ENCODE peak calls at places on chromosomes 12 and 14, in five cellular contexts. One of them, this sample, is unnamed.

GRCh38 chr12:95829395-95829794 is 29.4 kb upstream of the SNRPF start:
- DNase-seq in stomach: no peak
- DNase-seq in GM23338: no peak
- DNase-seq in prostate gland: no peak
- DNase-seq in transverse colon: no peak
- DNase-seq in this sample: no peak

GRCh38 chr12:121560392-121561021 is 20.3 kb downstream of the KDM2B start:
- DNase-seq in stomach: no peak
- DNase-seq in GM23338: no peak
- DNase-seq in prostate gland: no peak
- DNase-seq in transverse colon: peak; percentile 17
- DNase-seq in this sample: no peak

GRCh38 chr12:68332726-68333630 is 816 bp upstream of the MDM1 start:
- DNase-seq in stomach: no peak
- DNase-seq in GM23338: no peak
- DNase-seq in prostate gland: no peak
- DNase-seq in transverse colon: no peak
- DNase-seq in this sample: no peak

GRCh38 chr12:113854385-113855136 is 111.6 kb downstream of the RBM19 start:
- DNase-seq in stomach: no peak
- DNase-seq in GM23338: no peak
- DNase-seq in prostate gland: no peak
- DNase-seq in transverse colon: no peak
- DNase-seq in this sample: no peak

GRCh38 chr12:47813491-47814196 is 6.1 kb downstream of the HDAC7 start:
- DNase-seq in stomach: no peak
- DNase-seq in GM23338: peak; percentile 57
- DNase-seq in prostate gland: no peak
- DNase-seq in transverse colon: peak; percentile 49
- DNase-seq in this sample: no peak

GRCh38 chr14:83118029-83118428 is 1584.4 kb upstream of the SEL1L start:
- DNase-seq in stomach: no peak
- DNase-seq in GM23338: no peak
- DNase-seq in prostate gland: no peak
- DNase-seq in transverse colon: no peak
- DNase-seq in this sample: no peak

GRCh38 chr14:78448483-78449094 is 278.4 kb downstream of the NRXN3 start:
- DNase-seq in stomach: peak; percentile 53
- DNase-seq in GM23338: peak; percentile 81
- DNase-seq in prostate gland: peak; percentile 25
- DNase-seq in transverse colon: peak; percentile 49
- DNase-seq in this sample: no peak

GRCh38 chr14:68239988-68240387 is 420.4 kb downstream of the RAD51B start:
- DNase-seq in stomach: no peak
- DNase-seq in GM23338: no peak
- DNase-seq in prostate gland: no peak
- DNase-seq in transverse colon: peak; percentile 50
- DNase-seq in this sample: no peak

GRCh38 chr14:54497224-54497623 is 8.4 kb upstream of the GMFB start:
- DNase-seq in stomach: no peak
- DNase-seq in GM23338: no peak
- DNase-seq in prostate gland: no peak
- DNase-seq in transverse colon: no peak
- DNase-seq in this sample: no peak

GRCh38 chr14:30977752-30978151 is 47.7 kb upstream of the AP4S1 start:
- DNase-seq in stomach: no peak
- DNase-seq in GM23338: no peak
- DNase-seq in prostate gland: no peak
- DNase-seq in transverse colon: no peak
- DNase-seq in this sample: no peak

GRCh38 chr12:25025260-25025659 is 76.4 kb upstream of the BCAT1 start:
- DNase-seq in stomach: no peak
- DNase-seq in GM23338: no peak
- DNase-seq in prostate gland: no peak
- DNase-seq in transverse colon: no peak
- DNase-seq in this sample: no peak

GRCh38 chr12:96359328-96359727 is 40.9 kb downstream of the CDK17 start:
- DNase-seq in stomach: no peak
- DNase-seq in GM23338: no peak
- DNase-seq in prostate gland: no peak
- DNase-seq in transverse colon: no peak
- DNase-seq in this sample: no peak

GRCh38 chr14:34554540-34555250 is 15.2 kb upstream of the EAPP start:
- DNase-seq in stomach: peak; percentile 24
- DNase-seq in GM23338: no peak
- DNase-seq in prostate gland: no peak
- DNase-seq in transverse colon: no peak
- DNase-seq in this sample: no peak

GRCh38 chr12:87812030-87812429 is 217.2 kb downstream of the C12orf50 start:
- DNase-seq in stomach: no peak
- DNase-seq in GM23338: no peak
- DNase-seq in prostate gland: no peak
- DNase-seq in transverse colon: no peak
- DNase-seq in this sample: no peak

GRCh38 chr12:96190403-96191170 is 3.6 kb upstream of the ELK3 start:
- DNase-seq in stomach: no peak
- DNase-seq in GM23338: no peak
- DNase-seq in prostate gland: no peak
- DNase-seq in transverse colon: no peak
- DNase-seq in this sample: no peak

GRCh38 chr14:94875256-94875655 is 105.3 kb upstream of the GSC start:
- DNase-seq in stomach: no peak
- DNase-seq in GM23338: no peak
- DNase-seq in prostate gland: no peak
- DNase-seq in transverse colon: no peak
- DNase-seq in this sample: no peak

GRCh38 chr12:6326316-6326959 is 15.4 kb downstream of the TNFRSF1A start:
- DNase-seq in stomach: peak; percentile 46
- DNase-seq in GM23338: peak; percentile 86
- DNase-seq in prostate gland: no peak
- DNase-seq in transverse colon: peak; percentile 54
- DNase-seq in this sample: no peak

GRCh38 chr12:122100568-122100967 is 22.0 kb downstream of the MLXIP start:
- DNase-seq in stomach: no peak
- DNase-seq in GM23338: no peak
- DNase-seq in prostate gland: no peak
- DNase-seq in transverse colon: no peak
- DNase-seq in this sample: no peak

GRCh38 chr12:15779925-15780324 is 9.3 kb downstream of the EPS8 start:
- DNase-seq in stomach: no peak
- DNase-seq in GM23338: no peak
- DNase-seq in prostate gland: no peak
- DNase-seq in transverse colon: no peak
- DNase-seq in this sample: no peak

GRCh38 chr12:109294286-109294796 is 14.7 kb downstream of the FOXN4 start:
- DNase-seq in stomach: no peak
- DNase-seq in GM23338: no peak
- DNase-seq in prostate gland: no peak
- DNase-seq in transverse colon: no peak
- DNase-seq in this sample: no peak

GRCh38 chr12:40105515-40106201 is at the start of gene SLC2A13:
- DNase-seq in stomach: peak; percentile 82
- DNase-seq in GM23338: peak; percentile 82
- DNase-seq in prostate gland: peak; percentile 68
- DNase-seq in transverse colon: peak; percentile 85
- DNase-seq in this sample: peak; percentile 59
- TF ChIP-seq CTCF in stomach: no peak
- TF ChIP-seq CTCF in GM23338: no peak
- TF ChIP-seq CTCF in prostate gland: no peak
- TF ChIP-seq CTCF in transverse colon: no peak
- TF ChIP-seq CTCF in this sample: no peak

DNA sequence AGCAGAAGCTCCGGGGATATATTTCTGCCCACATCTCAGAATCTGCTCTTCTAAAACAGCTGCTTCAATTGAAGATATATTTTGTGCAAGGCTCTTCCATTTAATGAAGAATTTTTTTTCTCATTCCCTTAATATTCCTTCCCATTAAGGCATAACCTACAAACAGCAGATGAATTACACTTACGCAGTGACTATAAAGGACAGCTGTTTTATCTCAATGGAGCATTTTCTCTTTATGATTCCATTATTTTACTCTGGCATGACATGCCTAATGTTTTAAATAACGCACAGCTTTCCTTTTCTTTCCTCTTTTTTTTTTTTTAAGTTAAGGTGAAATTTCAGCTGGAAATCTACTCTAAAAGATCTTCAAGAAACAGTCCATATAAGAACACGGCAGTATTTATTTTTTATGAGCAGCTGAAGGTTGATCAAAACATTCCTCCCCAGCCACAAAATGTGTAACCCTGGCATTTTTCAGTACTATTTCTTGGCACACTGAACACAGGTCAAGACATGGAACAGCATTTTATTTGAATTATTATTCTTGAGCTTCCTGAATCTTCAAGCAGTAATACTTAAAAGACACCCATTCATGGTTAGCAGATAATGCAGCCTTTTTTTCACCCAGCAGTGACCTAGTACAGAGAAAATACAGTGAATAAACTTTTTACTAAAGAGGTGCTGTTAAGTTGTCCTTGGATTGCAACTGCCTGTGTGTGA is 118.0 kb upstream of the FOXN3 start:
- DNase-seq in stomach: no peak
- DNase-seq in GM23338: no peak
- DNase-seq in prostate gland: no peak
- DNase-seq in transverse colon: no peak
- DNase-seq in this sample: no peak
- H3K27ac ChIP-seq in stomach: no peak overlapping the region
- H3K27ac ChIP-seq in GM23338: peak overlapping the region; percentile 56
- H3K27ac ChIP-seq in prostate gland: no peak overlapping the region
- H3K27ac ChIP-seq in transverse colon: peak overlapping the region; percentile 21
- H3K27ac ChIP-seq in this sample: no peak overlapping the region

GRCh38 chr14:21025374-21026151 is 702 bp upstream of the NDRG2 start:
- DNase-seq in stomach: peak; percentile 35
- DNase-seq in GM23338: peak; percentile 85
- DNase-seq in prostate gland: peak; percentile 37
- DNase-seq in transverse colon: peak; percentile 63
- DNase-seq in this sample: peak; percentile 63
- TF ChIP-seq POLR2AphosphoS5 in stomach: no peak
- TF ChIP-seq POLR2AphosphoS5 in GM23338: peak; percentile 41
- TF ChIP-seq POLR2AphosphoS5 in prostate gland: no peak
- TF ChIP-seq POLR2AphosphoS5 in transverse colon: no peak
- TF ChIP-seq POLR2AphosphoS5 in this sample: peak; percentile 20

DNA sequence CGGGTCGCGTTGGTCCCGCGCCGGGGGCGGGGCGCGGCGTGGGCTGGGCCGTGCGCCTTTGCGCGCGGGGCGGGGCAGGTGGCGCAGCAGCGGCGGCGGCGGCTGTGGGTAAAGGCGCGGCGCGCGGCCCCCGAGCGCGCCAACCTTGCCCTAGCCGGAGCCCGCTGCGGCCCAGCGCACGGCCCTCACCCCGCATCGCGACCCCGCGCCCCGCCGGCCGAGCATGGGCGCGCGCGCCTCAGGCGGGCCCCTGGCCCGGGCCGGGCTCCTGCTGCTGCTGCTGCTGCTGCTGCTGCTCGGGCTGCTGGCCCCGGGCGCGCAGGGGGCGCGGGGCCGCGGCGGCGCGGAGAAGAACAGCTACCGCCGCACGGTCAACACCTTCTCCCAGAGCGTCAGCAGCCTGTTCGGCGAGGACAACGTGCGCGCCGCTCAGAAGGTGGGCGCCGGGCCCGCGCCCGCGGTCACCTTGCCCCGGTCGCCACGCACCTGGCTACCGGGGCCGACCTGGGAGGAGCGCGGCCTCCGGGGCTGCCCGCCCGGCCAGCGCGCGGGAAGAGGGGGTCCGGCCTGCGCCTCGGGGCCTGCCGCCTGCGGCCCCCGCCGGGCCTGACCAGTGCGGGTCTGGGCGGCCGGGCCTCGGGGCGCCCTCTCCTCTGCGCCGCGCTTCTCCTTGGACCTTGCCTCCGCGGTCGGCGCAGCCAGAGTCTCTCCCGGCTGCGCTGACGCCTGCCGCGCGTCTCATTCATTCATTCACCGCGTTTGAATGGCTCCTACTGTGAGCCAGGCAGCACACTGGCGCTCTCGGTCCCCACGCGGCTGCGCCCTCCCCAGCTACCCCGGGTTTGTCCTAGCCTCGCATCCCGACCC is at the start of gene BRI3BP:
- DNase-seq in stomach: peak; percentile 75
- DNase-seq in GM23338: peak; percentile 69
- DNase-seq in prostate gland: peak; percentile 38
- DNase-seq in transverse colon: peak; percentile 81
- DNase-seq in this sample: no peak
- TF ChIP-seq CTCF in stomach: no peak
- TF ChIP-seq CTCF in GM23338: no peak
- TF ChIP-seq CTCF in prostate gland: no peak
- TF ChIP-seq CTCF in transverse colon: no peak
- TF ChIP-seq CTCF in this sample: no peak

DNA sequence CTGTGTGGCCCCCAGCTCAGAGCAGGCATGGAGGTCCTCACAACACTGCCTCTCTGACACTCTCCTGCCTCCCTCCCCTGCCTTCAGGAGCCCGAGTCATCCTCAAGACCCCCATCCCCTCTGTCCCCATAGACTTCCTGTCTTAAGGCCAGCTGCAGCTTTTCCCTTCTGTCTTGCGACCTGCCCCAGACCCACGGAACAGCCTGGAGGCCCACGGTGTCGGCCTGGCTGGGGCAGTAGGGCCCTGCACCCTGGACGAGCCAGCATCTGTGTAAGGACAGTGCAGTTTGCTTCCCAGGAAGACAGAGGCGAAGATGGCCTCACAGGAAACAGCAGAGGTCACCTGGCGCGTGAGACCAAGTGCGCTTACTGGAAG is 9.7 kb downstream of the TEDC1 start:
- DNase-seq in stomach: no peak
- DNase-seq in GM23338: no peak
- DNase-seq in prostate gland: no peak
- DNase-seq in transverse colon: no peak
- DNase-seq in this sample: no peak
- H3K27ac ChIP-seq in stomach: no peak overlapping the region
- H3K27ac ChIP-seq in GM23338: no peak overlapping the region
- H3K27ac ChIP-seq in prostate gland: no peak overlapping the region
- H3K27ac ChIP-seq in transverse colon: no peak overlapping the region
- H3K27ac ChIP-seq in this sample: no peak overlapping the region

GRCh38 chr14:38866461-38866860 is 236.6 kb downstream of the SEC23A start:
- DNase-seq in stomach: no peak
- DNase-seq in GM23338: no peak
- DNase-seq in prostate gland: no peak
- DNase-seq in transverse colon: no peak
- DNase-seq in this sample: no peak
- TF ChIP-seq POLR2AphosphoS5 in stomach: no peak
- TF ChIP-seq POLR2AphosphoS5 in GM23338: no peak
- TF ChIP-seq POLR2AphosphoS5 in prostate gland: no peak
- TF ChIP-seq POLR2AphosphoS5 in transverse colon: no peak
- TF ChIP-seq POLR2AphosphoS5 in this sample: no peak